ENCODE peak calls at places on chromosomes 1 and 21, in six cellular contexts. P is cardiac muscle cell, L is H4, H is ovary, Z is smooth muscle cell of the brain vasculature, G is WTC11. Y is an unnamed sample.
A peak's percentile ranks its signal among the peaks of the same experiment; 100 is the strongest.

GRCh38 chr21:45504516-45505415 is 37.5 kb downstream of the SLC19A1 start:
- DNase-seq in P (no peak), L (no peak), H (peak; percentile 13), Z (no peak), G (no peak), Y (no peak)

GRCh38 chr1:172466795-172467407 is 23.0 kb upstream of the PIGC start:
- DNase-seq in P (no peak), L (no peak), H (no peak), Z (no peak), G (no peak), Y (peak; percentile 58)

GRCh38 chr1:162899422-162900168 is 38.6 kb upstream of the CCDC190 start:
- DNase-seq in P (no peak), L (peak; percentile 37), H (no peak), Z (no peak), G (no peak), Y (peak; percentile 93)

GRCh38 chr1:101964708-101965107 is 32.0 kb downstream of the OLFM3 start:
- DNase-seq in P (no peak), L (no peak), H (no peak), Z (no peak), G (no peak), Y (no peak)

GRCh38 chr1:9025474-9025873 is 749 bp downstream of the SLC2A7 start:
- DNase-seq in P (no peak), L (no peak), H (no peak), Z (no peak), G (no peak), Y (peak; percentile 6)

GRCh38 chr1:177451191-177451590 is 280.4 kb downstream of the BRINP2 start:
- DNase-seq in P (no peak), L (no peak), H (no peak), Z (no peak), G (no peak), Y (no peak)

GRCh38 chr1:205438213-205439158 is 16.6 kb upstream of the LEMD1 start:
- DNase-seq in P (peak; percentile 83), L (peak; percentile 83), H (peak; percentile 93), Z (no peak), G (peak; percentile 63), Y (peak; percentile 43)

GRCh38 chr21:42763578-42764442 is 110.4 kb downstream of the PDE9A start:
- DNase-seq in P (no peak), L (peak; percentile 38), H (no peak), Z (no peak), G (no peak), Y (no peak)

GRCh38 chr1:165637427-165637826 is 6.4 kb downstream of the MGST3 start:
- DNase-seq in P (no peak), L (no peak), H (peak; percentile 30), Z (no peak), G (no peak), Y (no peak)

GRCh38 chr1:243421784-243422183 is 165.9 kb downstream of the SDCCAG8 start:
- DNase-seq in P (peak; percentile 41), L (peak; percentile 94), H (peak; percentile 26), Z (peak; percentile 39), G (no peak), Y (peak; percentile 86)

GRCh38 chr1:37825508-37825907 is 17.5 kb upstream of the YRDC start:
- DNase-seq in P (no peak), L (no peak), H (no peak), Z (no peak), G (no peak), Y (no peak)

GRCh38 chr1:151990856-151991198 is 2.8 kb downstream of the S100A10 start:
- DNase-seq in P (peak; percentile 40), L (peak; percentile 46), H (peak; percentile 68), Z (no peak), G (no peak), Y (peak; percentile 78)

GRCh38 chr1:240737268-240737667 is 125.3 kb upstream of the GREM2 start:
- DNase-seq in P (no peak), L (no peak), H (no peak), Z (no peak), G (no peak), Y (no peak)

GRCh38 chr1:235642021-235642942 is 7.3 kb downstream of the GNG4 start:
- DNase-seq in P (no peak), L (peak; percentile 88), H (no peak), Z (no peak), G (peak; percentile 43), Y (no peak)

GRCh38 chr1:10681296-10682113 is 114.9 kb downstream of the CASZ1 start:
- DNase-seq in P (peak; percentile 34), L (no peak), H (no peak), Z (no peak), G (no peak), Y (no peak)

Y was measured in LHCN-M2.